ENCODE peak calls at places on chromosomes 13 and 19, in five cellular contexts. I is IMR-90, M is astrocyte, A is PC-3, V is neural progenitor cell. K is an unnamed sample.

GRCh38 chr13:48901786-48902185 is 73.9 kb upstream of the FNDC3A start:
- DNase-seq in A (no peak), V (no peak), M (no peak), I (no peak), K (no peak)

GRCh38 chr19:13118424-13119193 is 545 bp downstream of the NACC1 start:
- DNase-seq in M (peak; percentile 30), A (peak; percentile 66), V (peak; percentile 93), I (peak; percentile 31), K (peak; percentile 92)

GRCh38 chr13:62537593-62537992 is 1121.9 kb upstream of the PCDH20 start:
- DNase-seq in V (no peak), A (no peak), M (no peak), I (no peak), K (no peak)

GRCh38 chr13:66329988-66330429 is 900.1 kb downstream of the PCDH9 start:
- DNase-seq in M (peak; percentile 3), I (peak; percentile 37), V (no peak), A (no peak), K (no peak)

GRCh38 chr19:19588546-19588945 is 29.9 kb downstream of the PBX4 start:
- DNase-seq in A (peak; percentile 50), V (no peak), M (no peak), I (peak; percentile 62), K (peak; percentile 30)

GRCh38 chr19:46497773-46498172 is 2.1 kb upstream of the PNMA8B start:
- DNase-seq in A (no peak), I (peak; percentile 14), M (no peak), V (no peak), K (peak; percentile 65)

GRCh38 chr13:113152894-113153809 is 5.3 kb upstream of the PROZ start:
- DNase-seq in A (peak; percentile 18), M (peak; percentile 22), I (no peak), V (peak; percentile 63), K (peak; percentile 63)

GRCh38 chr19:14475251-14476073 is at the start of gene PTGER1:
- DNase-seq in I (peak; percentile 35), M (no peak), V (peak; percentile 69), A (peak; percentile 68), K (peak; percentile 95)

GRCh38 chr13:46679369-46680180 is 117.4 kb downstream of the ESD start:
- DNase-seq in I (peak; percentile 70), V (peak; percentile 39), A (no peak), M (no peak), K (peak; percentile 88)

GRCh38 chr13:95564091-95564490 is 11.6 kb downstream of the CLDN10 start:
- DNase-seq in V (no peak), M (no peak), I (no peak), A (no peak), K (peak; percentile 36)

GRCh38 chr13:95569966-95570365 is 17.4 kb downstream of the CLDN10 start:
- DNase-seq in A (no peak), I (no peak), V (no peak), M (no peak), K (no peak)

GRCh38 chr13:95568131-95568530 is 15.6 kb downstream of the CLDN10 start:
- DNase-seq in V (no peak), M (no peak), I (no peak), A (no peak), K (no peak)

GRCh38 chr13:95560387-95560786 is 7.9 kb downstream of the CLDN10 start:
- DNase-seq in I (no peak), V (no peak), A (no peak), M (no peak), K (no peak)

GRCh38 chr13:95564948-95565347 is 12.4 kb downstream of the CLDN10 start:
- DNase-seq in V (no peak), I (peak; percentile 34), A (peak; percentile 23), M (peak; percentile 83), K (peak; percentile 90)
- H3K4me2 ChIP-seq in V (no peak overlapping the region), I (peak overlapping the region; percentile 21), A (no peak overlapping the region), M (peak overlapping the region; percentile 54), K (peak overlapping the region; percentile 62)

DNA sequence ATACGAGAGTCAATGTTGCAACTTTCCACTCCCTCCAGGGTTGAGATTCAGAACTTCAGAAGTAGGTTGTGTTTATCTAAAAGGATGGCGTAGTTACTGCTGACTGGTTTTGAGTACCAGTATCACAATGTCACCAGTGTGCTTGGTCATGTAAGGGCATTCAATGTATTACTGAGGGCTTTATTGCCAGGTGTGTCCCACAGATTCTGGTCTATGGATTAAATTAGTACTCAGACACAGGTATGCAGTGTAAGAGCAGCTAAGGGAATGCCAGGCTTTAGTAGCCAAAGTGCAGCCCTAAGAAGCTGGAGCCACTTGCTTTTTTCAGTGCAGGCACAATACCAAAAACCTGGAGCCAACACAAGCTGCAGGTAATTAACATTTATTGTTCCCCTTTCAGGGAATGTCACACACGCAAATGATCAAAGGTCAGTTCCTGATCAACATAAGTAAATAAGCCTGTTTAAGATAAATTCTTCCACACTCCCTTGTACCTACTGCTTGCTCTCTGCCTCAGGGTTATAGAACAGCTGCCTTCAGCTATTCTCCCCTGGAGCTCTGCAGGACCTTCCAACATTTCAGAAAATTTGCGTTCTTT is 130.1 kb upstream of the ZNF91 start:
- DNase-seq in A (no peak), M (no peak), V (no peak), I (no peak), K (no peak)
- H3K27ac ChIP-seq in A (peak overlapping the region; percentile 43), M (no peak overlapping the region), V (no peak overlapping the region), I (no peak overlapping the region), K (no peak overlapping the region)

DNA sequence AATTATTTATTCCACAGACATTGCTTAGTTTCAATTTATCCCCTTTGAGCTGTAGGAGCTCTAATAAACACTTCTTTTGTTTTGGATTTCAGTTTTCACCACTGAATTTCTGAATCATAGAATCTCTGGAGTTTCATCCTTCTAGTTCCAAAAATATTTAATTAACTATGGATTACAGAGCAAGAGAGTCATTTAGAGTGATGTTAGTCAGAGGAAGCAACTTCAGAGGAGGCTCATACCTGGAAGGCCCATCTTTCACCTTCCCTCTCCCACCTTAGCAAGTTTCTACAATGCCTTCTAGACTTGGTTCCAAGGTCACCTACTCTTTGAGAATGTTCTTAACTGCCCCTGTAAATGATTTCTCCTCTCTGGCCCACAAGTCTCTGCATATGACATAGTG is 353.2 kb downstream of the SPRY2 start:
- DNase-seq in A (peak; percentile 10), I (no peak), M (no peak), V (no peak), K (no peak)
- H2AFZ ChIP-seq in A (no peak overlapping the region), I (no peak overlapping the region), M (no peak overlapping the region), V (no peak overlapping the region), K (no peak overlapping the region)

DNA sequence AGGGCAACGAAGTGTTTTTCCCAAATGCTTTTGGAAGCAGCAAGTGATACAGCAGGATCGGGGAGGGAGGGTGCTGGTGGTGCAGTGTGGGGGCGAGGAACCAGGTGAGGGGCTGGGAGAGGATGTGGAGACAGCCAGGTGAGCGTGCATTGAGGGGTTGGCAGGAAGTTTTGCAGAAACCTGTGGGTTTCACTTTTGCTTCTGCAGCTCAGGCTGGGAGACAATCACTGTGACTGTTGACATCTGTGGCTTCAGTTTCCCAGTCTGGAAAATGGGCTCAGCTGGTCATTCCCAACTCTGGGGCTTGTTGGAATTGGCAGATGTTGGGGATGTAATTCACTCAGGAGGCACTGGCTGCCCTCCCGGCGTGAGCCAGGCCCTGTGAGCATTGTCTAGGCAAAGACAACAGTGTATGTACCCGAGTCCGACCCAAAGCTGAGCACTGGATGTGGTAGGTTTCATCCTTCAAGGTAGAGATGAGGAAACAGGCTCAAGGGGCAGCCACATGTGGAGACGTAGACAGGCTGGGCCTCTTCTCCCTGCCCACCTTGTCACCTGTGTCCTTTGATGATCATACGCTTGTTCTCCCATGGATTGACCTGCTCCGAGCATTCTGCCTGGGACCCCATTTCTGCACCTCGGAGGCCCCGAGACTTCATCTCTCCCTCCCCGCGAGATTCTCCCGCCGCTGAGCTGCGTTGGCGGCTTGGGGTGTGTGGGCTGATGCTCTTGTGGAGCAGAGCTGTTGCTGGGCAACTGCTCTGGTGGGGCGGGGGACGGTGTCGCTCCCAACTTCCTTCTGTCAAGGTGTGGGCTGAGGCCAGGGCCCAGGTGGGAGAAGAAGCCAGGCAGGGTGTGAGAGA is 21.9 kb downstream of the MAST3 start:
- DNase-seq in I (no peak), M (no peak), A (no peak), V (no peak), K (peak; percentile 74)
- H3K4me2 ChIP-seq in I (peak overlapping the region; percentile 46), M (peak overlapping the region; percentile 97), A (peak overlapping the region; percentile 100), V (peak overlapping the region; percentile 98), K (no peak overlapping the region)

K was measured in osteoblast.